ENCODE peak calls at places on chromosomes 3 and 15, in four cellular contexts. E is WTC11, D is K562, O is GM12878. W is an unnamed sample.

GRCh38 chr15:64464271-64465005 is 4.1 kb downstream of the ZNF609 start:
- DNase-seq in E (no peak), O (no peak), D (no peak), W (no peak)

GRCh38 chr3:20668411-20668810 is 482.4 kb upstream of the SGO1 start:
- DNase-seq in D (no peak), O (no peak), E (peak), W (peak)

GRCh38 chr3:119891944-119892721 is 110.2 kb downstream of the NR1I2 start:
- DNase-seq in O (peak), D (peak), E (peak), W (peak)

GRCh38 chr15:28912422-28912821 is 26.6 kb downstream of the APBA2 start:
- DNase-seq in D (no peak), E (no peak), O (no peak), W (no peak)

GRCh38 chr15:70713547-70714414 is 49.6 kb downstream of the UACA start:
- DNase-seq in O (no peak), D (no peak), E (no peak), W (no peak)

GRCh38 chr3:55873523-55874254 is 386.6 kb upstream of the WNT5A start:
- DNase-seq in O (no peak), D (no peak), E (no peak), W (peak)

GRCh38 chr3:181712190-181712504 is 422 bp downstream of the SOX2 start:
- DNase-seq in E (no peak), O (no peak), D (no peak), W (no peak)

GRCh38 chr3:43206632-43207031 is 79.7 kb upstream of the SNRK start:
- DNase-seq in O (no peak), D (no peak), E (peak), W (no peak)

GRCh38 chr3:30704931-30705890 is 98.8 kb downstream of the TGFBR2 start:
- DNase-seq in D (no peak), O (no peak), E (no peak), W (no peak)

GRCh38 chr3:131535131-131535530 is 32.4 kb upstream of the MRPL3 start:
- DNase-seq in O (no peak), E (no peak), D (no peak), W (no peak)

GRCh38 chr3:13352621-13353131 is 67.4 kb downstream of the NUP210 start:
- DNase-seq in D (peak), E (no peak), O (no peak), W (no peak)

GRCh38 chr3:192444096-192444790 is 283.1 kb downstream of the FGF12 start:
- DNase-seq in O (peak), D (peak), E (peak), W (peak)

GRCh38 chr3:27366062-27366591 is 3.1 kb downstream of the NEK10 start:
- DNase-seq in D (no peak), O (no peak), E (no peak), W (peak)

GRCh38 chr3:5197022-5197421 is 9.5 kb downstream of the EDEM1 start:
- DNase-seq in O (no peak), E (no peak), D (no peak), W (no peak)

GRCh38 chr15:76172782-76173181 is 113.0 kb downstream of the TMEM266 start:
- DNase-seq in D (no peak), O (no peak), E (no peak), W (no peak)

GRCh38 chr3:104604326-104605010 is 762.2 kb upstream of the ALCAM start:
- DNase-seq in E (no peak), O (no peak), D (no peak), W (no peak)

GRCh38 chr3:183591881-183592521 is 36.5 kb upstream of the KLHL6 start:
- DNase-seq in O (peak), E (no peak), D (peak), W (no peak)

GRCh38 chr3:78390221-78390620 is 1350.3 kb downstream of the ROBO2 start:
- DNase-seq in E (no peak), O (no peak), D (no peak), W (no peak)

GRCh38 chr3:138781012-138781470 is 53.7 kb downstream of the PIK3CB start:
- DNase-seq in D (no peak), E (no peak), O (no peak), W (no peak)

GRCh38 chr3:78728406-78729145 is 1039.2 kb downstream of the ROBO1 start:
- DNase-seq in E (no peak), D (no peak), O (no peak), W (no peak)

GRCh38 chr3:41120461-41120860 is 78.8 kb upstream of the CTNNB1 start:
- DNase-seq in D (no peak), O (no peak), E (no peak), W (no peak)

GRCh38 chr3:64805248-64805647 is 117.4 kb upstream of the ADAMTS9 start:
- DNase-seq in O (no peak), E (no peak), D (no peak), W (no peak)

GRCh38 chr3:156176629-156177210 is 56.3 kb downstream of the KCNAB1 start:
- DNase-seq in E (no peak), D (no peak), O (no peak), W (no peak)

GRCh38 chr3:63508305-63508704 is 144.2 kb upstream of the SNTN start:
- DNase-seq in D (peak), E (no peak), O (no peak), W (no peak)

GRCh38 chr3:172218350-172219323 is 179.3 kb downstream of the FNDC3B start:
- DNase-seq in D (no peak), E (no peak), O (peak), W (no peak)

GRCh38 chr3:177358968-177359600 is 161.8 kb upstream of the TBL1XR1 start:
- DNase-seq in D (peak), E (peak), O (no peak), W (no peak)

GRCh38 chr3:150495149-150495548 is 51.1 kb downstream of the SERP1 start:
- DNase-seq in E (no peak), D (no peak), O (no peak), W (no peak)

GRCh38 chr3:107082527-107082926 is 294.7 kb upstream of the CCDC54 start:
- DNase-seq in D (no peak), O (no peak), E (no peak), W (no peak)

GRCh38 chr3:150349314-150350097 is 58.6 kb upstream of the TSC22D2 start:
- DNase-seq in D (no peak), O (no peak), E (no peak), W (no peak)

GRCh38 chr3:117184574-117184973 is 475.0 kb downstream of the TUSC7 start:
- DNase-seq in O (no peak), D (no peak), E (no peak), W (no peak)

GRCh38 chr3:148697311-148698189 is at the start of gene AGTR1:
- DNase-seq in E (peak), O (no peak), D (no peak), W (no peak)

GRCh38 chr15:75198560-75199346 is 2.9 kb upstream of the C15orf39 start:
- DNase-seq in D (no peak), O (peak), E (no peak), W (peak)

GRCh38 chr3:143998266-143998665 is 26.6 kb downstream of the DIPK2A start:
- DNase-seq in D (no peak), O (no peak), E (no peak), W (no peak)

GRCh38 chr3:127688022-127688415 is 15.3 kb downstream of the ABTB1 start:
- DNase-seq in E (peak), O (no peak), D (no peak), W (no peak)

GRCh38 chr3:27914199-27914598 is 192.1 kb upstream of the EOMES start:
- DNase-seq in O (no peak), E (peak), D (no peak), W (peak)

GRCh38 chr15:29429584-29429983 is 160.0 kb upstream of the NSMCE3 start:
- DNase-seq in D (no peak), E (no peak), O (no peak), W (no peak)

GRCh38 chr15:88920186-88920891 is 7.2 kb upstream of the MFGE8 start:
- DNase-seq in D (peak), O (no peak), E (no peak), W (no peak)
- TF ChIP-seq CREM in D (no peak), O (no peak), E (no peak), W (no peak)

DNA sequence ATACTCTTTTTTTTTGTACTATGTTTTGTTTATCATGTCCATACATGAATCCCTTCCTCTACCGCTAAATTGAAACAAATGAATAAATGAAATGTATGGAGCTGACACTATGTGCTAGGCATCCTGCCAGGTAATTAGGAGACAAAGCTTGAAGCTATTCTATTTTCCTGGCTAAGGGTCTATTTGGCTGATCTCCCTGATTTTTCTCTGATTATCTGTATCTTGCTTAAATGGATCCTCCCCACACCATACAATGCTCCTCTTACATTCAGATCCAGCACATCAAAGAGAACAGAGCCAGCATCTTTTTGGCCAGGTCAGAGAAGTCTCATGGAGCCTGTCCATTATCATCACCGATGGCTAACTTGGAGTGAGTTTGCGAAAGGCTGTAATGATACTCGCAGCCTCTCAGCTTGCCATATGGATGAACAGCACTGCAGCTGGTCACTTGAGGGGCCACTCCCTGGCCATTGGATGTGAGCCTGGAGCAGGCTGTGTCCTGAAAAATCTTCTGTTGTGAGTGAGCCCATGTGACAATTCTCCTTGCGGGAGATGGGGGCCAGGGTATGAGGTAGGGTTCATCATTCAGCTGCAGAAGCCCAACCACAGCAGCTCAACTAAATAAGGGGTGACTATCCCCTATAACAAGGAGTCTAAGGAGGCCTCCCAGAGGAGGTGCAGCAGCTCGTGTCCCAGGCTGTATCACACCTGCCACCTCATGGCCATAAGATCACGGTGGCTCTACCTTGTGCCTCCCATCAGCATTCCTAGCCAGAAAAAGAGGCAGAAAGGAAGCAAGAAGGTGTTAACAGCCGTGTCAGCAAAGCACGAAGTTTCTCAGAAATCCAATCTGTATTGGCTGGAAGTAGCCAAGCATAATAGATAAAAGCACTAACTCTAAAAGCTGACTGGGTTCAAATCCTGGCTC is 69.4 kb upstream of the ST8SIA2 start:
- DNase-seq in O (no peak), D (no peak), E (no peak), W (no peak)
- TF ChIP-seq CREM in O (no peak), D (no peak), E (no peak), W (no peak)

DNA sequence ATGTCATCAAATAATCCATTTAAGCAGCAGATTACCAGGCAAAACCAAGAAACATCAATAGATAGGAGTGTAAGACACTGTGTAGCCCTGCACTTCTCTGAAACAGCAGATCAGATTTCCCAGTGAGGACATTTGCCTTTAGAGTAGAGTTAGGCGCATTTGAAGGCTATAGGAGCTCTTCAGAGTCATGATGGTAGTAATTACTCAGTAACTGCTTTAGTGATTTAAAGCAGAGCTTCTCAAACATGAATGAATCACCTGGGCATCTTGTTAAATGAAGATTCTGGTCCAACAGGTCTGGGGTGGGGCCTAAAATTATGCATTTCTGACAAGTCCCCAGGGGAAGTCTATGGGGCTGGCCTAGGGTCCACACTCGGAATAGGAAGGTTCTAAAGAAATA is 36.9 kb downstream of the THRB start:
- DNase-seq in E (no peak), D (no peak), O (no peak), W (no peak)
- TF ChIP-seq CREM in E (no peak), D (no peak), O (no peak), W (no peak)

GRCh38 chr3:34969513-34969912 is 669.8 kb upstream of the ARPP21 start:
- DNase-seq in O (no peak), E (no peak), D (no peak), W (no peak)

GRCh38 chr3:34973586-34973985 is 665.7 kb upstream of the ARPP21 start:
- DNase-seq in O (no peak), D (no peak), E (no peak), W (no peak)
- TF ChIP-seq CREM in O (no peak), D (no peak), E (no peak), W (no peak)

DNA sequence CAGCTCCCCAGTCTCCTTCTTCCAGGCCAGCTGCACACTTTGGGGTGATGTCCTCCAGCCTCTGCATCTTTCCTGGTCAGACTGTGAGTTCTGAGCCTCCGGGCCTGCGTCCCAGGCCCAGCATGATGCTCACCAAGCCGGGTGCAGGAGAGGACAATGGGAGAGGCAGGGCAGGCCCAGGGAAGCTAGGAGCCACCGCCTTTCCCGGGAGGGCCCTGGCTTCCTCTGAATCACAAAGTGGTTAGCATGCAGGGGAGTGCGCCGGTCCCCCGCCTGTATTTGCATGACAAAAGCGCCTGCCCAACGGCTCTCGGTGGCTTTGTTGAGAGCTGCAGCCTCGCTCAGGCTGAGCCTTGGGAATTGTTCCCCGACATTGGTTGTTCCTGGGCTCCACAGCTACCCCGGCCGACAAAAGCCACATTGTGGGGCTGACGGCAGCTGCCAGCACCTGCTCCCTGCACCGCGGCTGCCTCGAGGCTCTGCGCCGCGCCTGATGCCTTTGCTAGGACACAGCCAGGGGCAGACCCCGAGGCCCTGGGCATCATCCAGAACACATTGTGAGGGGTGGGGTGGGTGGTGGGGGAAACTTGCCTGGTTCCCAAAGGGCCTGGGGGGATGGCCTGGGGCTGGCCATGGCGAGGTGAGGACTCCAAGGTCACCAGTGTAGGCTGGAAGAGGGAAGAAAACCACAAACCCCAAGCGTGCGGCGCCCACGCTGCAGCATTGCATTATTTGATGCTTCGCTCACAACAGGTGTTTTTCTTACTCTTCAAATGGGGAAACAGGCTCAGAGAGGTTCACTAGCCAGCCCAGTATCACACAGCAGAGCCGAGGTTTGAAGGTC is 20.0 kb upstream of the KLF13 start:
- DNase-seq in O (no peak), D (no peak), E (peak), W (no peak)
- TF ChIP-seq CREM in O (no peak), D (no peak), E (no peak), W (no peak)